ENCODE peak calls at places on chromosomes 12 and 14, in eight cellular contexts. J is ascending aorta, Q is cardiac muscle cell, P is neural progenitor cell, X is psoas muscle, Z is fibroblast of lung, L is A549, I is dorsolateral prefrontal cortex. C is an unnamed sample.

GRCh38 chr12:56488041-56488955 is at the start of gene GLS2:
- DNase-seq in J (no peak), Q (peak), P (peak), X (peak), Z (peak), L (peak), I (peak), C (peak)

GRCh38 chr14:91373591-91374245 is 43.9 kb downstream of the CCDC88C start:
- DNase-seq in J (no peak), Q (no peak), P (no peak), X (no peak), Z (no peak), L (no peak), I (no peak), C (no peak)

GRCh38 chr12:26527702-26528101 is 305.3 kb downstream of the ITPR2 start:
- DNase-seq in J (no peak), Q (no peak), P (no peak), X (no peak), Z (no peak), L (no peak), I (no peak), C (no peak)

GRCh38 chr12:3752741-3753486 is at the start of gene CRACR2A:
- DNase-seq in J (no peak), Q (peak), P (peak), X (peak), Z (peak), L (peak), I (no peak), C (peak)

GRCh38 chr14:74475678-74476077 is 17.4 kb downstream of the NPC2 start:
- DNase-seq in J (no peak), Q (no peak), P (no peak), X (no peak), Z (peak), L (no peak), I (no peak), C (no peak)

GRCh38 chr14:102012336-102012735 is 48.0 kb downstream of the DYNC1H1 start:
- DNase-seq in J (no peak), Q (no peak), P (no peak), X (no peak), Z (no peak), L (no peak), I (no peak), C (no peak)

GRCh38 chr12:111503116-111503515 is 96.0 kb downstream of the ATXN2 start:
- DNase-seq in J (no peak), Q (no peak), P (no peak), X (no peak), Z (peak), L (no peak), I (no peak), C (no peak)

GRCh38 chr12:88142610-88142991 is 494 bp downstream of the TMTC3 start:
- DNase-seq in J (no peak), Q (peak), P (peak), X (peak), Z (no peak), L (peak), I (peak), C (peak)

GRCh38 chr14:69320581-69321365 is 60.8 kb downstream of the GALNT16 start:
- DNase-seq in J (no peak), Q (no peak), P (no peak), X (no peak), Z (no peak), L (no peak), I (peak), C (no peak)

GRCh38 chr12:45503887-45504286 is 225.6 kb upstream of the ARID2 start:
- DNase-seq in J (no peak), Q (no peak), P (no peak), X (no peak), Z (no peak), L (no peak), I (no peak), C (no peak)

GRCh38 chr12:93122569-93123091 is 193.5 kb upstream of the EEA1 start:
- DNase-seq in J (no peak), Q (no peak), P (no peak), X (no peak), Z (no peak), L (no peak), I (no peak), C (no peak)

GRCh38 chr12:75779891-75780501 is 251.6 kb downstream of the PHLDA1 start:
- DNase-seq in J (no peak), Q (peak), P (peak), X (no peak), Z (no peak), L (no peak), I (no peak), C (no peak)

GRCh38 chr12:25051583-25052190 is 102.8 kb upstream of the BCAT1 start:
- DNase-seq in J (no peak), Q (no peak), P (no peak), X (no peak), Z (no peak), L (no peak), I (no peak), C (peak)

GRCh38 chr14:54209501-54210231 is 187.1 kb upstream of the CDKN3 start:
- DNase-seq in J (no peak), Q (no peak), P (no peak), X (no peak), Z (peak), L (no peak), I (no peak), C (no peak)

GRCh38 chr14:67569651-67570290 is 30.3 kb downstream of the PIGH start:
- DNase-seq in J (no peak), Q (no peak), P (no peak), X (no peak), Z (no peak), L (no peak), I (no peak), C (no peak)

GRCh38 chr12:2306012-2306411 is 253.2 kb downstream of the CACNA1C start:
- DNase-seq in J (no peak), Q (no peak), P (peak), X (no peak), Z (no peak), L (no peak), I (no peak), C (no peak)

GRCh38 chr14:52325632-52326031 is 11.5 kb downstream of the PTGER2 start:
- DNase-seq in J (no peak), Q (no peak), P (no peak), X (no peak), Z (peak), L (no peak), I (no peak), C (no peak)

GRCh38 chr14:32382704-32383103 is 53.6 kb downstream of the AKAP6 start:
- DNase-seq in J (no peak), Q (peak), P (peak), X (no peak), Z (peak), L (peak), I (peak), C (no peak)

GRCh38 chr14:65566820-65567522 is 154.4 kb downstream of the FUT8 start:
- DNase-seq in J (no peak), Q (no peak), P (no peak), X (no peak), Z (no peak), L (no peak), I (no peak), C (no peak)

GRCh38 chr12:132363661-132364347 is 34.4 kb upstream of the GALNT9 start:
- DNase-seq in J (no peak), Q (no peak), P (no peak), X (no peak), Z (no peak), L (no peak), I (no peak), C (no peak)

GRCh38 chr12:13071305-13072280 is 27.4 kb downstream of the FAM234B start:
- DNase-seq in J (no peak), Q (no peak), P (no peak), X (no peak), Z (no peak), L (no peak), I (no peak), C (no peak)

GRCh38 chr12:132352896-132353800 is 23.8 kb upstream of the GALNT9 start:
- DNase-seq in J (no peak), Q (no peak), P (peak), X (peak), Z (no peak), L (no peak), I (no peak), C (no peak)

GRCh38 chr14:87175175-87175574 is 817.8 kb downstream of the GALC start:
- DNase-seq in J (no peak), Q (no peak), P (no peak), X (no peak), Z (peak), L (no peak), I (no peak), C (no peak)

GRCh38 chr14:68401855-68402254 is 391.0 kb downstream of the ZFP36L1 start:
- DNase-seq in J (no peak), Q (no peak), P (no peak), X (no peak), Z (no peak), L (no peak), I (no peak), C (no peak)

GRCh38 chr12:48105321-48105866 is 485 bp downstream of the SENP1 start:
- DNase-seq in J (no peak), Q (no peak), P (peak), X (no peak), Z (peak), L (no peak), I (no peak), C (peak)

GRCh38 chr12:75641031-75641780 is 129.8 kb upstream of the KRR1 start:
- DNase-seq in J (no peak), Q (no peak), P (no peak), X (no peak), Z (peak), L (peak), I (no peak), C (no peak)

GRCh38 chr12:752673-753400 is 458 bp downstream of the WNK1 start:
- DNase-seq in J (no peak), Q (peak), P (peak), X (peak), Z (peak), L (peak), I (no peak), C (no peak)

GRCh38 chr14:33026850-33027420 is 88.3 kb downstream of the NPAS3 start:
- DNase-seq in J (no peak), Q (no peak), P (no peak), X (no peak), Z (peak), L (no peak), I (peak), C (no peak)

GRCh38 chr12:47989023-47989417 is 15.3 kb downstream of the COL2A1 start:
- DNase-seq in J (no peak), Q (no peak), P (no peak), X (no peak), Z (no peak), L (no peak), I (peak), C (no peak)

GRCh38 chr12:2288001-2288400 is 235.2 kb downstream of the CACNA1C start:
- DNase-seq in J (no peak), Q (peak), P (no peak), X (no peak), Z (peak), L (no peak), I (no peak), C (no peak)

GRCh38 chr12:95147836-95148235 is 69.4 kb downstream of the FGD6 start:
- DNase-seq in J (no peak), Q (no peak), P (peak), X (no peak), Z (no peak), L (no peak), I (no peak), C (no peak)

GRCh38 chr12:32765906-32766305 is 10.2 kb upstream of the YARS2 start:
- DNase-seq in J (no peak), Q (no peak), P (no peak), X (no peak), Z (peak), L (no peak), I (no peak), C (no peak)

GRCh38 chr14:55354500-55354899 is 57.1 kb downstream of the ATG14 start:
- DNase-seq in J (no peak), Q (peak), P (peak), X (no peak), Z (peak), L (peak), I (peak), C (peak)

GRCh38 chr12:52389313-52390207 is 4.1 kb upstream of the KRT84 start:
- DNase-seq in J (no peak), Q (no peak), P (no peak), X (no peak), Z (no peak), L (no peak), I (peak), C (no peak)

GRCh38 chr12:70920891-70921290 is 353 bp upstream of the PTPRR start:
- DNase-seq in J (no peak), Q (peak), P (peak), X (no peak), Z (no peak), L (no peak), I (peak), C (no peak)

GRCh38 chr12:70920251-70920851 is at the start of gene PTPRR:
- DNase-seq in J (no peak), Q (peak), P (peak), X (no peak), Z (no peak), L (no peak), I (peak), C (no peak)

GRCh38 chr12:70919597-70920035 is 922 bp downstream of the PTPRR start:
- DNase-seq in J (no peak), Q (peak), P (peak), X (no peak), Z (peak), L (no peak), I (no peak), C (no peak)

GRCh38 chr12:70918321-70918720 is 2.2 kb downstream of the PTPRR start:
- DNase-seq in J (no peak), Q (no peak), P (no peak), X (no peak), Z (no peak), L (no peak), I (no peak), C (no peak)

GRCh38 chr12:70919161-70919560 is 1.4 kb downstream of the PTPRR start:
- DNase-seq in J (no peak), Q (no peak), P (no peak), X (no peak), Z (no peak), L (no peak), I (no peak), C (no peak)
- TF ChIP-seq CTCF in J (no peak), Q (no peak), P (no peak), X (no peak), Z (no peak), L (no peak), I (no peak), C (no peak)

GRCh38 chr14:81401420-81402122 is 1.4 kb upstream of the STON2 start:
- DNase-seq in J (no peak), Q (no peak), P (no peak), X (no peak), Z (peak), L (peak), I (no peak), C (no peak)

GRCh38 chr14:81402123-81402495 is 2.0 kb upstream of the STON2 start:
- DNase-seq in J (no peak), Q (no peak), P (no peak), X (no peak), Z (peak), L (no peak), I (no peak), C (no peak)

GRCh38 chr14:81412779-81413178 is 12.7 kb upstream of the STON2 start:
- DNase-seq in J (no peak), Q (no peak), P (no peak), X (no peak), Z (no peak), L (no peak), I (no peak), C (no peak)

GRCh38 chr14:81408595-81408994 is 8.5 kb upstream of the STON2 start:
- DNase-seq in J (no peak), Q (no peak), P (no peak), X (no peak), Z (no peak), L (no peak), I (no peak), C (no peak)

GRCh38 chr14:81406863-81407262 is 6.7 kb upstream of the STON2 start:
- DNase-seq in J (no peak), Q (no peak), P (no peak), X (peak), Z (peak), L (no peak), I (no peak), C (no peak)
- H3K27ac ChIP-seq in J (no peak), Q (no peak), P (no peak), X (peak), Z (no peak), L (no peak), I (no peak), C (no peak)

GRCh38 chr12:82647853-82648252 is 38.9 kb upstream of the TMTC2 start:
- DNase-seq in J (no peak), Q (no peak), P (no peak), X (no peak), Z (no peak), L (no peak), I (no peak), C (no peak)
- TF ChIP-seq CTCF in J (no peak), Q (no peak), P (no peak), X (no peak), Z (no peak), L (no peak), I (peak), C (no peak)

GRCh38 chr12:125151284-125151683 is 86.0 kb downstream of the AACS start:
- DNase-seq in J (no peak), Q (no peak), P (no peak), X (no peak), Z (no peak), L (peak), I (no peak), C (no peak)
- H3K27ac ChIP-seq in J (no peak), Q (no peak), P (no peak), X (no peak), Z (no peak), L (no peak), I (no peak), C (no peak)

GRCh38 chr12:19755141-19755540 is 315.8 kb downstream of the AEBP2 start:
- DNase-seq in J (no peak), Q (no peak), P (no peak), X (no peak), Z (no peak), L (no peak), I (no peak), C (no peak)

GRCh38 chr12:19760611-19761010 is 321.3 kb downstream of the AEBP2 start:
- DNase-seq in J (no peak), Q (no peak), P (no peak), X (no peak), Z (no peak), L (no peak), I (no peak), C (no peak)

GRCh38 chr12:19761465-19761864 is 322.2 kb downstream of the AEBP2 start:
- DNase-seq in J (no peak), Q (no peak), P (no peak), X (no peak), Z (no peak), L (no peak), I (no peak), C (no peak)

GRCh38 chr12:19759229-19759628 is 319.9 kb downstream of the AEBP2 start:
- DNase-seq in J (no peak), Q (no peak), P (no peak), X (no peak), Z (peak), L (peak), I (no peak), C (no peak)

DNA sequence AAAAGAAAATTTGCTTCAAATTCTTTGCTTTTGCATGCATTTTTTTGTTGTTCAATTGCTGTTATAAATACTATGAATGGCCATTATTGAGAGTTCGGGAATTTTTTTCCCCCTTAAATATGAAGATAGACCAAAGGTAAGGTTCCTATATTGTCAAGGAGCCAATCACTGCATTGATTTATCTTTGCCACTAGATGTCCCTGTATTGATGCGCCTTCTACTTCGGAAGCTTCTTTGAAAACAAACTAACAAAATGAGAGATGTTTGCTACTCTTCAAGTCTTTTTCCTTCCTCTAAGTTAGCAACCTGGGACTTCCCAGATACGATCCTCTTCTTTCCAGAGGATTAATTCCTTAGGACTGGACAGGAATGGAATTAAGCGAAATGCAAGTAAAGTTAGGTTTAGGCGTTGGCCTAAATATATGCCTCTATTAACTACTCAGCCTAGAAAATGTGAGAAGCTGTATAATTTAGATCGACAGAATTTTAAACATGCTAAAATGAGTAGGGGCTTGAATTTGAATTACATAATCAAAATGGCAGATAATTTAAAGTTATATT is 318.1 kb downstream of the AEBP2 start:
- DNase-seq in J (no peak), Q (peak), P (peak), X (no peak), Z (peak), L (peak), I (no peak), C (no peak)
- TF ChIP-seq CTCF in J (peak), Q (peak), P (peak), X (peak), Z (peak), L (peak), I (peak), C (no peak)

GRCh38 chr12:77488041-77488620 is 342.6 kb upstream of the NAV3 start:
- DNase-seq in J (no peak), Q (no peak), P (no peak), X (no peak), Z (peak), L (no peak), I (no peak), C (no peak)
- H3K27ac ChIP-seq in J (no peak), Q (no peak), P (no peak), X (no peak), Z (no peak), L (no peak), I (no peak), C (no peak)

GRCh38 chr12:22008196-22008595 is 37.8 kb upstream of the CMAS start:
- DNase-seq in J (no peak), Q (no peak), P (no peak), X (no peak), Z (no peak), L (no peak), I (no peak), C (no peak)
- TF ChIP-seq CTCF in J (no peak), Q (no peak), P (no peak), X (no peak), Z (no peak), L (no peak), I (no peak), C (no peak)

DNA sequence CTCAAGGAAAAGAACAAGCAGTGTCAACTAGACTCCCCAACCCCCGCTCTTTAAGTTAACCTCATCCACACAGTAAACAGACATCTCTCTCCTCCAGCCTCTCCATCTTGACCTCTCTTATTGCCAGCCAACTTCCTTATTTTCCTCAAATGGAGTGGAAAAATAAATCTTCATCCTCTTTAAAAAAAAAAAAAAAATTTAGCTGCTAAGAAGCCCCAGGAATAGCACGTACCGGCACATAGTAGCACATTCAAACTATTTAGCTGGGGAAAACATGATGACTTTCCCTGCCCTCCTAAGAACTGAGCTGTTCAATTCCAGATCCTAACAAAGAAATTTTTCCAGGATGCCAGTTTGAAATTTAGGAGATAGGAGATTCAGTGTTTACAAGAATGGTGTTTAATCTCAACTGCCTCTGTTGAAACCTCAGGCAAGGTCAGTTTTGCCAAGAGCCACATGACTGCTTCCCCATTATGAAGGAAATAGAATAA is 90.8 kb downstream of the EPS8 start:
- DNase-seq in J (no peak), Q (no peak), P (peak), X (no peak), Z (no peak), L (peak), I (no peak), C (no peak)
- H3K27ac ChIP-seq in J (peak), Q (no peak), P (no peak), X (no peak), Z (no peak), L (peak), I (peak), C (no peak)